ENCODE peak calls at places on chromosome 19, in nine cellular contexts. Z is omental fat pad; E is NCI-H2081; U is progenitor cell of endocrine pancreas; H is germinal center; P is bronchial epithelial cell; O is hypothalamus; D is stimulated activated CD4-positive, alpha-beta T cell treated with anti-CD3 and anti-CD28 coated beads, Interleukin-2, amount 100 ng/mL, for 48 hours; B is GOT3. T is an unnamed sample.

GRCh38 chr19:10695401-10696398 is 5.5 kb upstream of the QTRT1 start:
- DNase-seq in Z (peak; percentile 87), E (peak; percentile 92), U (peak; percentile 92), H (peak; percentile 96), P (peak; percentile 85), O (peak; percentile 70), D (peak; percentile 86), B (peak; percentile 74), T (peak; percentile 95)

GRCh38 chr19:10096615-10096963 is 5.9 kb downstream of the ANGPTL6 start:
- DNase-seq in Z (no peak), E (no peak), U (no peak), H (no peak), P (no peak), O (no peak), D (no peak), B (no peak), T (no peak)

GRCh38 chr19:39112338-39112890 is 13.2 kb upstream of the PAK4 start:
- DNase-seq in Z (no peak), E (no peak), U (no peak), H (no peak), P (peak; percentile 83), O (no peak), D (no peak), B (peak; percentile 20), T (no peak)

GRCh38 chr19:13121551-13122274 is 3.6 kb downstream of the NACC1 start:
- DNase-seq in Z (no peak), E (no peak), U (no peak), H (no peak), P (no peak), O (no peak), D (no peak), B (no peak), T (no peak)

GRCh38 chr19:1813197-1813836 is 1.2 kb upstream of the ATP8B3 start:
- DNase-seq in Z (no peak), E (no peak), U (no peak), H (no peak), P (no peak), O (no peak), D (no peak), B (no peak), T (no peak)

GRCh38 chr19:51366999-51367564 is 894 bp upstream of the ETFB start:
- DNase-seq in Z (no peak), E (no peak), U (peak; percentile 27), H (peak; percentile 44), P (peak; percentile 8), O (peak; percentile 56), D (no peak), B (no peak), T (no peak)

GRCh38 chr19:38142176-38143035 is 81.6 kb downstream of the DPF1 start:
- DNase-seq in Z (no peak), E (peak; percentile 43), U (peak; percentile 38), H (peak; percentile 65), P (peak; percentile 49), O (peak; percentile 46), D (peak; percentile 27), B (no peak), T (peak; percentile 84)

GRCh38 chr19:16449330-16449961 is 22.3 kb downstream of the EPS15L1 start:
- DNase-seq in Z (no peak), E (no peak), U (no peak), H (peak; percentile 46), P (no peak), O (no peak), D (no peak), B (no peak), T (no peak)

GRCh38 chr19:50510700-50511068 is 307 bp downstream of the JOSD2 start:
- DNase-seq in Z (no peak), E (no peak), U (no peak), H (no peak), P (peak; percentile 4), O (no peak), D (no peak), B (no peak), T (peak; percentile 67)

GRCh38 chr19:44512326-44513298 is 12.3 kb upstream of the ZNF180 start:
- DNase-seq in Z (no peak), E (no peak), U (peak; percentile 55), H (peak; percentile 56), P (peak; percentile 67), O (no peak), D (peak; percentile 33), B (no peak), T (peak; percentile 52)

GRCh38 chr19:52520013-52520412 is 7.5 kb upstream of the ZNF808 start:
- DNase-seq in Z (no peak), E (no peak), U (no peak), H (no peak), P (no peak), O (no peak), D (no peak), B (no peak), T (no peak)

GRCh38 chr19:35641515-35642151 is at the start of gene ETV2:
- DNase-seq in Z (no peak), E (no peak), U (no peak), H (peak; percentile 59), P (peak; percentile 25), O (no peak), D (no peak), B (no peak), T (no peak)

GRCh38 chr19:18969953-18970659 is 29.1 kb upstream of the HOMER3 start:
- DNase-seq in Z (no peak), E (no peak), U (no peak), H (no peak), P (peak; percentile 30), O (no peak), D (no peak), B (no peak), T (no peak)

GRCh38 chr19:38737921-38738731 is 6.1 kb downstream of the CAPN12 start:
- DNase-seq in Z (no peak), E (no peak), U (no peak), H (no peak), P (no peak), O (no peak), D (no peak), B (no peak), T (no peak)

GRCh38 chr19:37953576-37954303 is 46.7 kb downstream of the SIPA1L3 start:
- DNase-seq in Z (no peak), E (no peak), U (no peak), H (no peak), P (no peak), O (no peak), D (no peak), B (no peak), T (no peak)

GRCh38 chr19:19068659-19069509 is 5.1 kb downstream of the SLC25A42 start:
- DNase-seq in Z (no peak), E (no peak), U (no peak), H (peak; percentile 45), P (no peak), O (no peak), D (no peak), B (no peak), T (no peak)

GRCh38 chr19:39127812-39128510 is 2.4 kb downstream of the PAK4 start:
- DNase-seq in Z (no peak), E (no peak), U (no peak), H (no peak), P (no peak), O (no peak), D (no peak), B (no peak), T (no peak)

GRCh38 chr19:1400281-1401137 is 833 bp downstream of the GAMT start:
- DNase-seq in Z (no peak), E (no peak), U (no peak), H (peak; percentile 34), P (no peak), O (no peak), D (no peak), B (no peak), T (peak; percentile 94)

GRCh38 chr19:7917292-7918061 is 2.7 kb upstream of the SNAPC2 start:
- DNase-seq in Z (no peak), E (peak; percentile 25), U (no peak), H (peak; percentile 55), P (no peak), O (no peak), D (no peak), B (no peak), T (peak; percentile 93)

GRCh38 chr19:11995174-11995573 is 30.3 kb downstream of the ZNF763 start:
- DNase-seq in Z (no peak), E (no peak), U (no peak), H (no peak), P (no peak), O (no peak), D (no peak), B (no peak), T (no peak)

GRCh38 chr19:55325172-55325571 is at the start of gene TMEM150B:
- DNase-seq in Z (no peak), E (no peak), U (no peak), H (no peak), P (no peak), O (no peak), D (no peak), B (no peak), T (no peak)

GRCh38 chr19:38793186-38793585 is 4.2 kb downstream of the LGALS7B start:
- DNase-seq in Z (no peak), E (no peak), U (no peak), H (no peak), P (peak; percentile 97), O (no peak), D (no peak), B (no peak), T (no peak)

GRCh38 chr19:18340237-18340989 is at the start of gene PGPEP1:
- DNase-seq in Z (peak; percentile 27), E (peak; percentile 45), U (peak; percentile 56), H (peak; percentile 86), P (no peak), O (peak; percentile 12), D (peak; percentile 66), B (no peak), T (peak; percentile 85)